ENCODE peak calls at places on chromosomes 13 and 19, in ten cellular contexts. Q is kidney epithelial cell, J is HCT116, L is ovary, K is left ventricle myocardium inferior, A is heart right ventricle, X is mammary epithelial cell, M is fibroblast of lung, Y is type B pancreatic cell, W is esophagus squamous epithelium. I is an unnamed sample.

GRCh38 chr13:67140006-67140405 is 90.1 kb downstream of the PCDH9 start:
- DNase-seq in Q (peak), J (no peak), L (no peak), K (no peak), A (no peak), X (no peak), M (no peak), Y (no peak), W (no peak), I (no peak)

GRCh38 chr19:56403764-56404704 is at the start of gene ZNF583:
- DNase-seq in Q (peak), J (no peak), L (peak), K (peak), A (peak), X (peak), M (peak), Y (peak), W (peak), I (peak)

GRCh38 chr13:102677122-102677521 is 17.7 kb downstream of the METTL21C start:
- DNase-seq in Q (no peak), J (no peak), L (no peak), K (no peak), A (no peak), X (no peak), M (no peak), Y (no peak), W (no peak), I (no peak)

GRCh38 chr13:107742544-107742943 is 472.8 kb downstream of the LIG4 start:
- DNase-seq in Q (no peak), J (no peak), L (no peak), K (no peak), A (no peak), X (no peak), M (no peak), Y (no peak), W (no peak), I (no peak)

GRCh38 chr19:46495789-46496099 is at the start of gene PNMA8B:
- DNase-seq in Q (no peak), J (no peak), L (peak), K (peak), A (peak), X (peak), M (peak), Y (peak), W (no peak), I (no peak)

GRCh38 chr13:47288546-47288945 is 391.7 kb upstream of the HTR2A start:
- DNase-seq in Q (no peak), J (no peak), L (no peak), K (no peak), A (no peak), X (no peak), M (peak), Y (no peak), W (no peak), I (peak)

GRCh38 chr13:101979825-101980224 is 422.0 kb downstream of the FGF14 start:
- DNase-seq in Q (no peak), J (no peak), L (no peak), K (no peak), A (no peak), X (no peak), M (no peak), Y (no peak), W (no peak), I (no peak)

GRCh38 chr13:43657485-43657884 is 129.3 kb downstream of the ENOX1 start:
- DNase-seq in Q (no peak), J (no peak), L (no peak), K (no peak), A (no peak), X (no peak), M (no peak), Y (no peak), W (no peak), I (no peak)

GRCh38 chr13:100983111-100983510 is 308.5 kb upstream of the TMTC4 start:
- DNase-seq in Q (no peak), J (no peak), L (no peak), K (no peak), A (no peak), X (no peak), M (peak), Y (no peak), W (no peak), I (no peak)

GRCh38 chr13:50124536-50125305 is 109.5 kb downstream of the KCNRG start:
- DNase-seq in Q (no peak), J (no peak), L (peak), K (peak), A (peak), X (peak), M (peak), Y (peak), W (no peak), I (no peak)

GRCh38 chr13:77620138-77620537 is 77.3 kb upstream of the SLAIN1 start:
- DNase-seq in Q (no peak), J (no peak), L (no peak), K (no peak), A (no peak), X (no peak), M (no peak), Y (no peak), W (no peak), I (no peak)

DNA sequence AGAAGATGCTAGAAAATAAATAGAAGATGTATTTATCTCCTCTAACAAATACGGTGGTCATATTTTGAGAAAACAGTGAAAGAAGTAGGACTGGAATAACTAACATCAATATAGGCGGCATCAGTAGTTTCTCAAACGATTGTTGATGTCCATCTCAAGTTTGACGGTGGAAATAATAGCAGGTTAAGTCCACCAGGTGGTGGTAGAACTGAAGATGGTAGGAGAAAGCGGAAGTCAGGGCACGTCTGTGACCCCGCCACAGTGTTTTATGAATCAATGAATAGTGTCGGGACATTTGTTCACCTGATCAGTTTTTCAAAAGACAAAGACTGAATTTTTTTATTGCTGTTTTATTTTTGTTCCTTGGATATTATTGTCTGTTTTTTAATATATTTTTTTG is 706.4 kb upstream of the SLC10A2 start:
- DNase-seq in Q (no peak), J (no peak), L (no peak), K (no peak), A (no peak), X (no peak), M (no peak), Y (no peak), W (no peak), I (no peak)
- TF ChIP-seq CTCF in Q (peak), J (peak), L (no peak), K (no peak), A (no peak), X (no peak), M (no peak), Y (peak), W (no peak), I (no peak)

GRCh38 chr19:16436780-16437179 is 35.0 kb downstream of the EPS15L1 start:
- DNase-seq in Q (no peak), J (no peak), L (no peak), K (no peak), A (no peak), X (no peak), M (peak), Y (no peak), W (no peak), I (no peak)
- TF ChIP-seq CTCF in Q (no peak), J (no peak), L (no peak), K (no peak), A (no peak), X (no peak), M (no peak), Y (no peak), W (no peak), I (no peak)

GRCh38 chr19:49448432-49448786 is 3.2 kb downstream of the PIH1D1 start:
- DNase-seq in Q (no peak), J (no peak), L (no peak), K (no peak), A (no peak), X (no peak), M (no peak), Y (no peak), W (no peak), I (no peak)

GRCh38 chr19:49453013-49453756 is at the start of gene ALDH16A1:
- DNase-seq in Q (peak), J (peak), L (peak), K (peak), A (peak), X (peak), M (peak), Y (peak), W (peak), I (peak)

GRCh38 chr19:49453757-49454248 is 778 bp downstream of the ALDH16A1 start:
- DNase-seq in Q (no peak), J (no peak), L (no peak), K (no peak), A (no peak), X (no peak), M (no peak), Y (no peak), W (no peak), I (no peak)

GRCh38 chr19:49450405-49450804 is 1.2 kb downstream of the PIH1D1 start:
- DNase-seq in Q (no peak), J (no peak), L (no peak), K (no peak), A (no peak), X (no peak), M (no peak), Y (no peak), W (no peak), I (no peak)

GRCh38 chr19:49451430-49452181 is at the start of gene PIH1D1:
- DNase-seq in Q (peak), J (peak), L (peak), K (peak), A (peak), X (peak), M (peak), Y (peak), W (peak), I (peak)
- TF ChIP-seq CTCF in Q (peak), J (peak), L (no peak), K (peak), A (no peak), X (no peak), M (peak), Y (peak), W (peak), I (peak)

GRCh38 chr13:28476919-28477708 is 17.8 kb downstream of the FLT1 start:
- DNase-seq in Q (no peak), J (no peak), L (no peak), K (no peak), A (no peak), X (no peak), M (no peak), Y (no peak), W (no peak), I (no peak)

GRCh38 chr13:28475916-28476725 is 18.8 kb downstream of the FLT1 start:
- DNase-seq in Q (peak), J (peak), L (no peak), K (no peak), A (no peak), X (peak), M (peak), Y (no peak), W (no peak), I (peak)

GRCh38 chr13:28479005-28479404 is 15.9 kb downstream of the FLT1 start:
- DNase-seq in Q (no peak), J (no peak), L (no peak), K (no peak), A (no peak), X (no peak), M (no peak), Y (no peak), W (no peak), I (no peak)

GRCh38 chr13:28478127-28478526 is 16.8 kb downstream of the FLT1 start:
- DNase-seq in Q (no peak), J (no peak), L (no peak), K (no peak), A (no peak), X (no peak), M (peak), Y (no peak), W (no peak), I (peak)

DNA sequence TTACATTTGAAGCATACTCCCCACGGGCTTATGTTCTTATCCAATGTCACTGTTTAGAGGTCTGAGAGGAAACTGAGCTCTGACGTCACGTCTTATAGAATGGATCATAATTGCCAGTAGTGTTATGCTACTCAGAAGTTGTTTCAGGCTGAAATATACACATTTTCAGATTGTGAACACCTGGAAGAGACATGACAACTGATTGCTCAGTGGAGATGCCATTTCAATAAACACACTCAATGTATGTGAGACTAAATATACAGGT is 17.3 kb downstream of the FLT1 start:
- DNase-seq in Q (no peak), J (no peak), L (no peak), K (no peak), A (no peak), X (no peak), M (no peak), Y (no peak), W (no peak), I (no peak)
- TF ChIP-seq CTCF in Q (no peak), J (no peak), L (no peak), K (no peak), A (no peak), X (no peak), M (no peak), Y (no peak), W (no peak), I (no peak)

GRCh38 chr13:44917589-44918322 is 71.5 kb downstream of the NUFIP1 start:
- DNase-seq in Q (peak), J (peak), L (peak), K (peak), A (peak), X (peak), M (peak), Y (peak), W (peak), I (peak)
- TF ChIP-seq CTCF in Q (peak), J (peak), L (peak), K (peak), A (no peak), X (no peak), M (peak), Y (peak), W (peak), I (peak)

GRCh38 chr13:34776390-34776981 is 165.6 kb upstream of the NBEA start:
- DNase-seq in Q (no peak), J (no peak), L (no peak), K (no peak), A (no peak), X (no peak), M (no peak), Y (no peak), W (no peak), I (no peak)

GRCh38 chr13:34776984-34777913 is 164.8 kb upstream of the NBEA start:
- DNase-seq in Q (no peak), J (no peak), L (no peak), K (no peak), A (no peak), X (no peak), M (no peak), Y (no peak), W (no peak), I (no peak)

GRCh38 chr13:34777914-34778303 is 164.2 kb upstream of the NBEA start:
- DNase-seq in Q (no peak), J (no peak), L (no peak), K (no peak), A (no peak), X (no peak), M (no peak), Y (no peak), W (no peak), I (no peak)

GRCh38 chr13:34779171-34779570 is 162.9 kb upstream of the NBEA start:
- DNase-seq in Q (no peak), J (no peak), L (no peak), K (no peak), A (no peak), X (no peak), M (no peak), Y (no peak), W (no peak), I (no peak)
- TF ChIP-seq CTCF in Q (no peak), J (no peak), L (no peak), K (no peak), A (no peak), X (no peak), M (no peak), Y (no peak), W (no peak), I (no peak)

GRCh38 chr19:50511069-50511822 is at the start of gene JOSD2:
- DNase-seq in Q (peak), J (peak), L (peak), K (peak), A (peak), X (peak), M (peak), Y (peak), W (peak), I (peak)
- TF ChIP-seq CTCF in Q (no peak), J (no peak), L (no peak), K (no peak), A (no peak), X (no peak), M (no peak), Y (no peak), W (no peak), I (no peak)

GRCh38 chr13:57633141-57633949 is 1.8 kb downstream of the PCDH17 start:
- DNase-seq in Q (no peak), J (no peak), L (peak), K (peak), A (peak), X (no peak), M (peak), Y (peak), W (no peak), I (no peak)
- TF ChIP-seq CTCF in Q (peak), J (no peak), L (no peak), K (peak), A (peak), X (no peak), M (no peak), Y (peak), W (peak), I (no peak)

I was measured in AG04449.